ENCODE peak calls at places on chromosome 21, in ten cellular contexts. E is IMR-90, J is transverse colon, Y is tibial artery, I is cardiac muscle cell, R is ovary, U is brain microvascular endothelial cell, P is PC-3, X is AG09309, D is lower leg skin. A is an unnamed sample.

GRCh38 chr21:38227401-38227800 is 29.4 kb upstream of the KCNJ15 start:
- DNase-seq in X (no peak), E (peak), U (no peak), P (no peak), J (no peak), D (no peak), R (no peak), I (no peak), Y (no peak), A (no peak)

GRCh38 chr21:36535618-36536241 is 55.8 kb upstream of the CLDN14 start:
- DNase-seq in R (no peak), J (no peak), D (no peak), P (no peak), Y (peak), U (no peak), X (no peak), E (no peak), I (no peak), A (no peak)

GRCh38 chr21:36846624-36847023 is 119.8 kb downstream of the HLCS start:
- DNase-seq in J (no peak), U (no peak), X (no peak), R (no peak), I (no peak), E (peak), Y (no peak), P (no peak), D (no peak), A (no peak)

GRCh38 chr21:17461582-17461981 is 51.3 kb upstream of the CXADR start:
- DNase-seq in U (no peak), I (peak), E (peak), Y (no peak), P (peak), X (no peak), J (no peak), D (peak), R (no peak), A (no peak)

GRCh38 chr21:17494051-17494450 is 18.8 kb upstream of the CXADR start:
- DNase-seq in X (no peak), Y (no peak), D (no peak), U (no peak), P (no peak), J (no peak), I (no peak), E (no peak), R (no peak), A (no peak)

GRCh38 chr21:40707271-40707670 is 139.7 kb downstream of the DSCAM start:
- DNase-seq in I (no peak), Y (no peak), R (no peak), D (no peak), P (no peak), E (no peak), X (no peak), J (no peak), U (no peak), A (no peak)

GRCh38 chr21:37366488-37367300 is at the start of gene DYRK1A:
- DNase-seq in J (peak), Y (peak), U (peak), X (peak), P (peak), E (peak), I (peak), D (peak), R (peak), A (peak)

GRCh38 chr21:27572681-27573080 is 605.8 kb upstream of the ADAMTS5 start:
- DNase-seq in E (peak), U (peak), J (no peak), D (no peak), X (peak), P (peak), I (no peak), R (no peak), Y (no peak), A (peak)

GRCh38 chr21:29295066-29295650 is 3.6 kb upstream of the BACH1 start:
- DNase-seq in X (no peak), R (no peak), E (no peak), U (no peak), I (no peak), P (no peak), Y (no peak), J (peak), D (no peak), A (no peak)

GRCh38 chr21:36722370-36723368 is 23.8 kb downstream of the SIM2 start:
- DNase-seq in X (no peak), U (no peak), P (no peak), R (no peak), Y (peak), I (no peak), J (no peak), D (no peak), E (no peak), A (no peak)

GRCh38 chr21:15520811-15521643 is 208.8 kb upstream of the USP25 start:
- DNase-seq in P (peak), I (no peak), R (no peak), J (no peak), D (no peak), X (no peak), E (peak), U (no peak), Y (no peak), A (no peak)

GRCh38 chr21:37028579-37028978 is 22.1 kb downstream of the RIPPLY3 start:
- DNase-seq in E (no peak), Y (no peak), I (peak), P (peak), R (no peak), J (no peak), D (no peak), X (no peak), U (no peak), A (no peak)

GRCh38 chr21:43311303-43311817 is 115.6 kb downstream of the SIK1 start:
- DNase-seq in Y (no peak), J (peak), X (no peak), R (peak), D (no peak), U (no peak), E (no peak), I (no peak), P (no peak), A (no peak)

GRCh38 chr21:18603246-18603645 is 199.7 kb upstream of the TMPRSS15 start:
- DNase-seq in J (no peak), I (no peak), Y (no peak), P (no peak), X (no peak), R (no peak), U (no peak), E (no peak), D (no peak), A (no peak)

GRCh38 chr21:38494688-38495087 is 3.6 kb downstream of the ERG start:
- DNase-seq in U (peak), I (no peak), X (no peak), D (no peak), P (no peak), R (no peak), Y (peak), E (no peak), J (no peak), A (peak)

GRCh38 chr21:29030909-29031308 is 6.4 kb downstream of the USP16 start:
- DNase-seq in I (no peak), J (no peak), E (no peak), Y (no peak), X (no peak), R (no peak), D (no peak), P (no peak), U (no peak), A (no peak)

GRCh38 chr21:38863291-38863690 is 57.6 kb downstream of the ETS2 start:
- DNase-seq in P (no peak), Y (no peak), X (no peak), E (no peak), R (no peak), U (no peak), D (no peak), I (no peak), J (no peak), A (no peak)

GRCh38 chr21:15552914-15553491 is 176.8 kb upstream of the USP25 start:
- DNase-seq in Y (no peak), I (peak), R (no peak), D (no peak), X (no peak), P (peak), U (no peak), J (no peak), E (peak), A (no peak)

GRCh38 chr21:29418813-29419212 is 120.1 kb downstream of the BACH1 start:
- DNase-seq in E (no peak), X (no peak), D (no peak), Y (no peak), R (no peak), I (no peak), J (no peak), P (no peak), U (no peak), A (no peak)

GRCh38 chr21:28791595-28792282 is 200.9 kb downstream of the LTN1 start:
- DNase-seq in Y (no peak), R (no peak), J (no peak), P (no peak), E (no peak), U (no peak), X (no peak), I (no peak), D (no peak), A (no peak)

GRCh38 chr21:39842741-39843146 is 24.5 kb upstream of the PCP4 start:
- DNase-seq in I (no peak), E (no peak), U (no peak), D (no peak), X (no peak), R (no peak), Y (no peak), P (no peak), J (no peak), A (no peak)

GRCh38 chr21:23664193-23664694 is 1943.0 kb downstream of the MRPL39 start:
- DNase-seq in U (no peak), X (no peak), D (no peak), J (no peak), P (no peak), E (no peak), Y (no peak), I (no peak), R (no peak), A (no peak)

GRCh38 chr21:38712076-38712475 is 93.7 kb upstream of the ETS2 start:
- DNase-seq in P (peak), D (no peak), Y (peak), U (peak), E (peak), J (peak), I (peak), R (no peak), X (no peak), A (peak)

GRCh38 chr21:21045538-21045937 is 47.3 kb downstream of the NCAM2 start:
- DNase-seq in J (no peak), Y (no peak), R (no peak), X (no peak), P (no peak), D (no peak), E (peak), I (no peak), U (no peak), A (no peak)

GRCh38 chr21:8993284-8993942 is 1528.0 kb upstream of the TPTE start:
- DNase-seq in D (no peak), U (no peak), X (no peak), J (no peak), P (peak), E (no peak), Y (no peak), I (no peak), R (no peak), A (no peak)
- TF ChIP-seq CTCF in D (no peak), U (no peak), X (no peak), J (no peak), P (no peak), E (no peak), Y (no peak), I (no peak), R (no peak), A (no peak)

GRCh38 chr21:26095131-26095530 is 75.4 kb downstream of the APP start:
- DNase-seq in P (no peak), J (no peak), Y (no peak), I (no peak), X (no peak), R (no peak), U (no peak), D (no peak), E (no peak), A (no peak)

GRCh38 chr21:26087223-26087918 is 83.2 kb downstream of the APP start:
- DNase-seq in P (no peak), X (no peak), U (no peak), J (no peak), E (no peak), Y (no peak), D (no peak), I (no peak), R (no peak), A (no peak)

GRCh38 chr21:26089730-26090129 is 80.8 kb downstream of the APP start:
- DNase-seq in U (no peak), P (no peak), Y (no peak), J (no peak), I (no peak), D (no peak), R (no peak), E (no peak), X (no peak), A (no peak)

GRCh38 chr21:26093094-26093493 is 77.5 kb downstream of the APP start:
- DNase-seq in U (peak), R (no peak), D (no peak), Y (no peak), P (peak), X (no peak), E (peak), J (no peak), I (no peak), A (no peak)

DNA sequence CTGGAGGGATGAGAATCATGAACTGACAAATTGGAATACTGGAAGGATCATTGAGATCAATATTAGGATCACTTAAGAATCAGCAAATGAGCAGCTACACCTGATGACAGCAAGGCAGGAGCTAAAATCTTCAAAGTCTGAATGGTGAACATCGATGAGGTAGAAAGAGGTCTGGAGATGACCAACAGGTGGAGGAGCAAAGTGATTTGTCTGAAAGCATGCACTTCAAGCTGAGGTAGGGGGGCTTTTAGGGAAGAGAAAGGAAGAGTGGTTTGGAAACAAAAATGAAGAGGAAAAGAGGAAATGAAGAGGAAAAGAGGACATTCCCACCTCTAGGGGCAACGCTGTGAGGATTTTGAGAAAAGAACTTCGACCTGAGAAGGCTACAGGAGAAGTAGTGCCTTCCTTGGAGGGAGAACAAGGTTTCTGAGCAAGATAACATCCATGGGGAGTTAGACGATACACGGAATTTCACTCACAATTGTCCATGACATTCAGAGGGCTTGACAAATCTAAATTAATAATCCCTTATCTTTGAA is 79.0 kb downstream of the APP start:
- DNase-seq in D (no peak), J (no peak), U (no peak), E (no peak), Y (no peak), R (no peak), I (no peak), X (no peak), P (peak), A (no peak)
- TF ChIP-seq CTCF in D (no peak), J (no peak), U (peak), E (peak), Y (no peak), R (no peak), I (no peak), X (no peak), P (peak), A (no peak)

GRCh38 chr21:41957991-41958766 is 4.4 kb upstream of the C2CD2 start:
- DNase-seq in E (peak), X (peak), J (peak), R (peak), P (peak), I (peak), Y (peak), D (no peak), U (peak), A (peak)
- TF ChIP-seq CTCF in E (peak), X (peak), J (no peak), R (no peak), P (peak), I (peak), Y (peak), D (no peak), U (peak), A (peak)

DNA sequence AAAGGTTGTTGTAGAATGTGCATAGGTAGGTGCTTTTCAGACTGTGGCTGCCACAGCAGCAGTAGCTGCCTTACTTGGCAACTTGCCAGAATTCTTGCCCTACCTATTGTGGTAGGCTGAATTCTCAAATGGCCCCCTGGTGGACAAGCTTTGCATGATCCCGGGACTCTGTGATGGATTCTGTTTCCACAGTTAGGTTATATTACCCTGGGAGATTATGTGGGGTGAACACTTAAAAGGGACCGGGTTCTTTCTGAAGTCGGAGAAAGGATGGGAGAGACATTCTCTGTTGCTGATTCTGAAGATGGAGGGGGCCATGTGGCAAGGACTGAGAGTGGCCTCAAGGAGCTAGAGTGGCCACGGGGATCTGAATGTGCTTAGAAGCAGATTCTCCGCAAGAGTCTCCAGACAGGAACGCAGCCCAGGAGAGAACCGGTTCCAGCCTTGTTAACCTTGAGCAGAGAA is 32.1 kb upstream of the KCNE1 start:
- DNase-seq in E (peak), P (peak), D (peak), I (peak), J (peak), X (no peak), R (peak), U (peak), Y (no peak), A (no peak)
- TF ChIP-seq CTCF in E (peak), P (peak), D (no peak), I (peak), J (peak), X (peak), R (no peak), U (peak), Y (peak), A (peak)

GRCh38 chr21:46325073-46325912 is 1.3 kb downstream of the PCNT start:
- DNase-seq in X (no peak), J (peak), P (peak), E (peak), Y (peak), U (peak), I (peak), R (peak), D (no peak), A (no peak)
- TF ChIP-seq CTCF in X (peak), J (peak), P (peak), E (peak), Y (peak), U (peak), I (peak), R (no peak), D (no peak), A (peak)

DNA sequence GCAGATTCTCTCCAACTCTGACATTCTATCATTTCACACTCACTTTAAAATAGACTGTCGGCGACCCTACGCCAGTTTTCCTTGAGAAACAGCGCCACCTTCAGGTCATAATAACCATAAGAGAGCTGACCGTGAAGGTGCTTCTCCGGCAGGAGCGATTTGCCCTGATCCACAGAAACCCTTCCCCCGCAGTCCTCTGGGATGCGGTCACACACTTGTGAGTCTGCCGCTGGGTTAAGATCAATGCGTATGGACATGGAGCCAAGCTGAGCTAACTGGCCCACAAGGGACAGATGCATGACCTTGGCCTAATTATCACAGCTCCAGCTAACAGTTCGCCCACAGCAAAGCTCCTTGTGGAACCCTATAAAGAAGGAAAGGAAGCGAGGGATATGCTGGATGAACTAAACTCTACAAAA is 32.8 kb upstream of the IFNAR2 start:
- DNase-seq in Y (peak), E (peak), J (peak), P (peak), I (peak), D (no peak), X (no peak), U (peak), R (peak), A (peak)
- TF ChIP-seq CTCF in Y (peak), E (peak), J (peak), P (peak), I (peak), D (no peak), X (peak), U (peak), R (peak), A (peak)

GRCh38 chr21:44337941-44338895 is 972 bp downstream of the CFAP410 start:
- DNase-seq in R (peak), D (peak), I (peak), Y (peak), P (peak), E (peak), U (peak), X (no peak), J (peak), A (peak)
- TF ChIP-seq CTCF in R (peak), D (no peak), I (peak), Y (peak), P (peak), E (peak), U (peak), X (peak), J (peak), A (peak)

A was measured in kidney epithelial cell.